ENCODE peak calls at places on chromosomes 1 and 21, in eight cellular contexts. M, V, L, O, Z, I, J and G are unnamed samples.
A peak's percentile ranks its signal among the peaks of the same experiment; 100 is the strongest.

GRCh38 chr1:234980224-234980656 is 148.4 kb downstream of the TOMM20 start:
- DNase-seq in Z (no peak), M (no peak), I (peak; percentile 44), J (no peak), V (no peak), O (no peak), L (no peak), G (no peak)

GRCh38 chr1:19413999-19414398 is 71.3 kb downstream of the CAPZB start:
- DNase-seq in O (no peak), V (no peak), M (no peak), J (no peak), L (no peak), I (no peak), Z (no peak), G (no peak)

GRCh38 chr1:37034301-37035013 is at the start of gene GRIK3:
- DNase-seq in Z (peak; percentile 79), V (peak; percentile 79), O (no peak), J (peak; percentile 23), I (no peak), L (no peak), M (no peak), G (peak; percentile 50)

GRCh38 chr1:34591751-34592629 is 162.9 kb upstream of the GJB5 start:
- DNase-seq in Z (no peak), V (peak; percentile 5), I (peak; percentile 25), O (no peak), J (peak; percentile 59), M (no peak), L (no peak), G (no peak)

GRCh38 chr1:217526636-217527035 is 104.3 kb downstream of the GPATCH2 start:
- DNase-seq in L (no peak), Z (no peak), V (no peak), I (peak; percentile 64), M (no peak), J (no peak), O (no peak), G (no peak)

GRCh38 chr1:184019506-184019905 is 18.0 kb downstream of the COLGALT2 start:
- DNase-seq in V (no peak), Z (no peak), L (no peak), O (no peak), J (no peak), M (no peak), I (no peak), G (no peak)

GRCh38 chr21:36113647-36114428 is 21.0 kb upstream of the CBR3 start:
- DNase-seq in M (peak; percentile 47), Z (no peak), L (no peak), I (peak; percentile 78), J (no peak), V (no peak), O (no peak), G (peak; percentile 67)

GRCh38 chr1:84862810-84863251 is 30.2 kb downstream of the LPAR3 start:
- DNase-seq in L (no peak), O (no peak), M (no peak), J (no peak), V (no peak), Z (no peak), I (no peak), G (no peak)

GRCh38 chr1:39902121-39902807 is 547 bp upstream of the MYCL start:
- DNase-seq in Z (peak; percentile 94), M (peak; percentile 52), L (peak; percentile 28), O (peak; percentile 59), J (peak; percentile 60), I (peak; percentile 78), V (peak; percentile 58), G (peak; percentile 78)

GRCh38 chr1:101388904-101389546 is 152.2 kb downstream of the S1PR1 start:
- DNase-seq in M (no peak), L (no peak), O (no peak), V (no peak), J (peak; percentile 27), I (no peak), Z (no peak), G (no peak)

GRCh38 chr1:55816456-55816794 is 601.3 kb upstream of the USP24 start:
- DNase-seq in V (no peak), I (no peak), M (no peak), L (no peak), Z (no peak), O (no peak), J (no peak), G (no peak)

GRCh38 chr1:40153073-40153770 is 8.0 kb upstream of the RLF start:
- DNase-seq in V (peak; percentile 6), O (no peak), L (no peak), J (peak; percentile 74), M (no peak), I (peak; percentile 69), Z (peak; percentile 73), G (peak; percentile 42)

GRCh38 chr1:240232548-240232947 is 140.9 kb downstream of the FMN2 start:
- DNase-seq in L (no peak), I (peak; percentile 77), V (no peak), M (no peak), Z (no peak), O (no peak), J (peak; percentile 87), G (no peak)

GRCh38 chr1:32363713-32364112 is 1.4 kb downstream of the TSSK3 start:
- DNase-seq in I (no peak), L (no peak), Z (no peak), V (no peak), O (peak; percentile 39), M (no peak), J (no peak), G (no peak)

GRCh38 chr1:204171751-204172178 is 5.6 kb upstream of the REN start:
- DNase-seq in J (peak; percentile 83), O (no peak), V (no peak), L (no peak), I (peak; percentile 100), M (no peak), Z (peak; percentile 28), G (no peak)

GRCh38 chr1:154624756-154625643 is 17.0 kb upstream of the ADAR start:
- DNase-seq in O (no peak), I (no peak), J (peak; percentile 89), Z (no peak), M (no peak), L (no peak), V (no peak), G (no peak)

GRCh38 chr21:21731626-21732025 is 733.4 kb downstream of the NCAM2 start:
- DNase-seq in L (no peak), J (no peak), I (no peak), M (no peak), Z (no peak), V (no peak), O (no peak), G (no peak)

GRCh38 chr1:221696045-221696444 is 45.8 kb downstream of the DUSP10 start:
- DNase-seq in M (no peak), I (peak; percentile 17), L (no peak), O (no peak), Z (no peak), V (no peak), J (peak; percentile 64), G (no peak)

GRCh38 chr1:228830954-228831481 is 95.7 kb downstream of the RHOU start:
- DNase-seq in O (no peak), Z (no peak), I (peak; percentile 87), M (no peak), V (no peak), L (peak; percentile 34), J (peak; percentile 60), G (no peak)

GRCh38 chr21:39681845-39682244 is 63.1 kb upstream of the IGSF5 start:
- DNase-seq in J (peak; percentile 73), V (no peak), M (no peak), Z (no peak), I (no peak), O (no peak), L (no peak), G (no peak)

GRCh38 chr1:7646981-7647901 is 123.9 kb upstream of the VAMP3 start:
- DNase-seq in Z (peak; percentile 69), L (peak; percentile 44), J (peak; percentile 70), V (peak; percentile 76), O (peak; percentile 73), I (peak; percentile 70), M (peak; percentile 62), G (peak; percentile 80)

GRCh38 chr1:64234714-64235113 is 31.3 kb downstream of the UBE2U start:
- DNase-seq in M (no peak), O (no peak), I (no peak), V (no peak), L (no peak), J (no peak), Z (no peak), G (no peak)
- H3K4me1 ChIP-seq in M (no peaks in the 10 kb centered on the region), O (no peaks in the 10 kb centered on the region), I (peaks cover 4% of the 10 kb centered on the region), V (no peaks in the 10 kb centered on the region), L (no peaks in the 10 kb centered on the region), J (no peaks in the 10 kb centered on the region), Z (no peaks in the 10 kb centered on the region), G (no peaks in the 10 kb centered on the region)

DNA sequence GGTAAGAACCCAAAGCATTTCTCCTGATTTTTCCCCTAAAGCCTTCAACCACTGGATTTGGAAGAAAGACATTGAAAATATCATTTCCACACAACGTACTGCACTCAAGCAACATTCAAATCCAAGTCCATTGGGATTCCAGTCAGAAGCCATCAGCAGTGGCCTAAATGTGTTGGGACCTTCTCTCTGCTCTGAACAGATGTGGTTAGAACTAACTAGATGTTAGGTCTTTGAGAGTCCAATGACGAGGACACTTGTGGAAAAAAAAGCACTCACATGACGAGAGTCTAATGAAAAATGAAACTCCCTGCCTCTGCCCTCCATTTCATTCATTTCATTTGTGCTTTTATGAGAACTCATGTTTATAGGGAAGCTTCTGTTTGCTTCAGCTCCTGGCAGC is 382.3 kb downstream of the SIPA1L2 start:
- DNase-seq in O (no peak), V (no peak), M (no peak), Z (no peak), I (no peak), J (no peak), L (no peak), G (no peak)
- H3K4me1 ChIP-seq in O (no peaks in the 10 kb centered on the region), V (peaks cover 19% of the 10 kb centered on the region), M (no peaks in the 10 kb centered on the region), Z (peaks cover 28% of the 10 kb centered on the region), I (no peaks in the 10 kb centered on the region), J (no peaks in the 10 kb centered on the region), L (no peaks in the 10 kb centered on the region), G (no peaks in the 10 kb centered on the region)

DNA sequence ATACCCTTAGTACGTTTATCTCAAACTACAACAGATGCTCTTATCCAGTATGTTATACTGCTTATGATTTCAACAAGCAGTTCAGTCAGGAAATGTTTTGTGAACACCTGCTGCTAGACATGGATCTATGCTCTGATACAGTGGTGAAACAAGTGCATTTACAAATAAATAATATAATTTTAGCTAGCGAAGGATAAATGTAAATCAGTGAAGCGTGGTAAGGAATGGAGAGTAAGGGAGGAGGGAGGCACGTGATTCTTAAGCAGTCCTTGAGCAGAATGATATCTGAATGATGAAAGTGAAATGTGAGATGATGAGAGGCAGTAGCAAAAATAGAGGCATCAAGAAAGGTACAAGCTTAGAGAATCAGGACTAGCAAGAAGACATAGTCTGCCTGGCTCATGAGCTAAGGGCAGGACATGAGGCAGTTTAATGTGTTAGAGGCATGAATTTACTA is 6.3 kb downstream of the TSNAX start:
- DNase-seq in J (no peak), I (no peak), O (no peak), V (no peak), Z (no peak), M (no peak), L (no peak), G (no peak)
- H3K4me1 ChIP-seq in J (peaks cover 17% of the 10 kb centered on the region), I (peaks cover 5% of the 10 kb centered on the region), O (peaks cover 65% of the 10 kb centered on the region), V (no peaks in the 10 kb centered on the region), Z (peaks cover under 1% of the 10 kb centered on the region), M (peaks cover 36% of the 10 kb centered on the region), L (peaks cover 3% of the 10 kb centered on the region), G (peaks cover 4% of the 10 kb centered on the region)

DNA sequence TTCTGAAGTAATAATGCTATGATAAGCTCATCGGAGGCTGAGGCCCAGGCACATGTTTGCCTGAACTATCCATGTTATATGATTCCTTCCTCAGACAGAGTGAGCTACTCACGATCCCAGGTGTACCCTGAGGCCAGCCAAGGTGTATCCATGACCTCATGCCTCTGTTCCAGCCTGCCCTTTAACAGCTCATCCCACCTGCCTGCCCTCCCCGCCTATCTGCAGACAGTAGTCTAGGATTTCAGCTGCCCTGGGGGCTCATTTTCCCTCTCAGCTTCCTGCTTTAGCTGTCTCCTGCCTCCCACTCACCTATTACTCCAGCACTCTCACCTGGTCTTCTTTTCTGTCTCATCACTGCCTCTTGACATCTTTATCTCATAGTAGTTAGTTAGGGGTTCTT is 1.9 kb upstream of the IL24 start:
- DNase-seq in V (no peak), I (peak; percentile 93), J (no peak), Z (no peak), M (no peak), O (no peak), L (no peak), G (no peak)
- H3K4me1 ChIP-seq in V (peaks cover 5% of the 10 kb centered on the region), I (peaks cover 78% of the 10 kb centered on the region), J (peaks cover 65% of the 10 kb centered on the region), Z (peaks cover 11% of the 10 kb centered on the region), M (peaks cover 18% of the 10 kb centered on the region), O (peaks cover 19% of the 10 kb centered on the region), L (no peaks in the 10 kb centered on the region), G (no peaks in the 10 kb centered on the region)